ENCODE peak calls at places on chromosome 1, in four cellular contexts. E is HFFc6; I is stimulated activated CD4-positive, alpha-beta T cell treated with anti-CD3 and anti-CD28 coated beads, Interleukin-2, amount 100 ng/mL, for 24 hours; Q is AG04450. K is an unnamed sample.

GRCh38 chr1:33302325-33302724 is 18.6 kb downstream of the A3GALT2 start:
- DNase-seq in E (no peak), I (peak), Q (no peak), K (no peak)

GRCh38 chr1:14138135-14138506 is 438.1 kb downstream of the PRDM2 start:
- DNase-seq in E (no peak), I (no peak), Q (no peak), K (peak)

GRCh38 chr1:180911640-180912161 is 996 bp upstream of the KIAA1614 start:
- DNase-seq in E (no peak), I (no peak), Q (no peak), K (no peak)

GRCh38 chr1:23854568-23854967 is 13.5 kb downstream of the FUCA1 start:
- DNase-seq in E (no peak), I (no peak), Q (no peak), K (no peak)

GRCh38 chr1:60596791-60597748 is 485.3 kb upstream of the NFIA start:
- DNase-seq in E (no peak), I (no peak), Q (no peak), K (no peak)

GRCh38 chr1:237041795-237042466 is at the start of gene RYR2:
- DNase-seq in E (no peak), I (no peak), Q (no peak), K (no peak)

GRCh38 chr1:212133319-212133718 is 97.8 kb downstream of the DTL start:
- DNase-seq in E (no peak), I (no peak), Q (no peak), K (no peak)

GRCh38 chr1:143574891-143575520 is 396.8 kb downstream of the FAM72C start:
- DNase-seq in E (no peak), I (no peak), Q (no peak), K (no peak)

GRCh38 chr1:222106369-222106768 is 364.5 kb upstream of the DUSP10 start:
- DNase-seq in E (no peak), I (no peak), Q (no peak), K (no peak)

GRCh38 chr1:171576144-171576543 is 45.9 kb upstream of the MYOCOS start:
- DNase-seq in E (no peak), I (no peak), Q (no peak), K (no peak)

GRCh38 chr1:78619803-78620579 is at the start of gene IFI44L:
- DNase-seq in E (peak), I (peak), Q (peak), K (peak)

GRCh38 chr1:209155556-209155955 is 428.0 kb upstream of the CAMK1G start:
- DNase-seq in E (no peak), I (no peak), Q (no peak), K (peak)

GRCh38 chr1:117964290-117965038 is 34.9 kb downstream of the WDR3 start:
- DNase-seq in E (no peak), I (no peak), Q (no peak), K (no peak)

GRCh38 chr1:222912730-222913129 is 97.9 kb downstream of the DISP1 start:
- DNase-seq in E (no peak), I (no peak), Q (no peak), K (no peak)

GRCh38 chr1:211309617-211310016 is 17.0 kb upstream of the TRAF5 start:
- DNase-seq in E (no peak), I (no peak), Q (no peak), K (no peak)

GRCh38 chr1:33277488-33278084 is 21.3 kb downstream of the ZNF362 start:
- DNase-seq in E (no peak), I (no peak), Q (no peak), K (no peak)

GRCh38 chr1:86419277-86419903 is 4.6 kb upstream of the CLCA2 start:
- DNase-seq in E (peak), I (no peak), Q (no peak), K (peak)

GRCh38 chr1:29392036-29392435 is 155.7 kb downstream of the PTPRU start:
- DNase-seq in E (no peak), I (no peak), Q (no peak), K (no peak)

GRCh38 chr1:7609311-7609994 is 161.6 kb upstream of the VAMP3 start:
- DNase-seq in E (no peak), I (no peak), Q (no peak), K (no peak)

GRCh38 chr1:18145851-18146618 is 38.4 kb downstream of the IGSF21 start:
- DNase-seq in E (no peak), I (no peak), Q (no peak), K (peak)

GRCh38 chr1:110057963-110058518 is 12.4 kb downstream of the ALX3 start:
- DNase-seq in E (peak), I (no peak), Q (no peak), K (no peak)

GRCh38 chr1:84117868-84118267 is 26.2 kb upstream of the PRKACB start:
- DNase-seq in E (peak), I (no peak), Q (peak), K (no peak)

GRCh38 chr1:44029260-44029910 is 1.9 kb downstream of the SLC6A9 start:
- DNase-seq in E (no peak), I (no peak), Q (no peak), K (no peak)

GRCh38 chr1:235067396-235068154 is 61.1 kb downstream of the TOMM20 start:
- DNase-seq in E (peak), I (no peak), Q (peak), K (peak)

GRCh38 chr1:12678820-12679219 is 34.9 kb downstream of the AADACL4 start:
- DNase-seq in E (no peak), I (no peak), Q (no peak), K (no peak)

GRCh38 chr1:53375440-53375839 is 47.6 kb upstream of the LRP8 start:
- DNase-seq in E (no peak), I (peak), Q (no peak), K (no peak)

K was measured in kidney glomerular epithelial cell.